ENCODE peak calls at places on chromosomes 16 and 17, in five cellular contexts. M is kidney, D is cardiac fibroblast, O is uterus, N is OCI-LY7. Z is an unnamed sample.

GRCh38 chr17:3647769-3648540 is 11.4 kb downstream of the CTNS start:
- DNase-seq in M (no peak), D (peak), O (peak), N (peak), Z (peak)

GRCh38 chr17:47957591-47958490 is at the start of gene PRR15L:
- DNase-seq in D (no peak), O (no peak), N (no peak), M (peak), Z (no peak)

GRCh38 chr16:14289692-14290340 is 218.7 kb downstream of the MRTFB start:
- DNase-seq in D (peak), O (no peak), M (no peak), N (peak), Z (peak)

GRCh38 chr16:24769806-24770205 is 40.4 kb downstream of the TNRC6A start:
- DNase-seq in D (peak), M (no peak), N (no peak), O (no peak), Z (no peak)

GRCh38 chr17:83152221-83152744 is 72.9 kb downstream of the METRNL start:
- DNase-seq in D (no peak), M (no peak), N (no peak), O (no peak), Z (no peak)

GRCh38 chr16:25045696-25046381 is 30.7 kb upstream of the ARHGAP17 start:
- DNase-seq in M (no peak), O (no peak), N (no peak), D (peak), Z (peak)

GRCh38 chr16:84751947-84752346 is 52.1 kb downstream of the USP10 start:
- DNase-seq in N (no peak), D (peak), O (no peak), M (no peak), Z (peak)

GRCh38 chr17:41836550-41837196 is 641 bp upstream of the NT5C3B start:
- DNase-seq in D (no peak), M (no peak), O (no peak), N (no peak), Z (no peak)

GRCh38 chr16:28822520-28823290 is at the start of gene ATXN2L:
- DNase-seq in N (peak), D (peak), O (peak), M (peak), Z (peak)

GRCh38 chr16:52050418-52050817 is 496.5 kb downstream of the TOX3 start:
- DNase-seq in D (peak), M (no peak), O (no peak), N (no peak), Z (no peak)

GRCh38 chr16:28915181-28915580 is 9.9 kb downstream of the RABEP2 start:
- DNase-seq in N (no peak), O (no peak), M (no peak), D (peak), Z (no peak)

GRCh38 chr16:3112058-3112880 is at the start of gene ZNF205:
- DNase-seq in N (no peak), O (peak), M (peak), D (peak), Z (peak)

GRCh38 chr17:60077672-60078519 is 825 bp downstream of the HEATR6 start:
- DNase-seq in N (peak), O (no peak), D (peak), M (no peak), Z (no peak)

GRCh38 chr17:80358131-80358530 is 56.8 kb upstream of the ENDOV start:
- DNase-seq in N (no peak), D (no peak), M (no peak), O (no peak), Z (no peak)

GRCh38 chr17:42817866-42818265 is 6.2 kb downstream of the BECN1 start:
- DNase-seq in D (peak), N (no peak), M (no peak), O (no peak), Z (no peak)

GRCh38 chr17:74939534-74939933 is 3.8 kb downstream of the OTOP3 start:
- DNase-seq in D (no peak), M (no peak), O (no peak), N (no peak), Z (no peak)

GRCh38 chr17:72392056-72393010 is 271.5 kb downstream of the SOX9 start:
- DNase-seq in M (peak), N (peak), O (no peak), D (peak), Z (peak)

GRCh38 chr17:7883781-7884386 is 4.7 kb upstream of the CHD3 start:
- DNase-seq in M (no peak), D (peak), N (peak), O (no peak), Z (peak)

GRCh38 chr16:19753815-19754643 is 36.0 kb downstream of the IQCK start:
- DNase-seq in O (no peak), D (peak), M (no peak), N (no peak), Z (no peak)

GRCh38 chr16:57624044-57624688 is 4.3 kb upstream of the ADGRG1 start:
- DNase-seq in D (peak), M (peak), N (no peak), O (no peak), Z (no peak)

GRCh38 chr16:2480948-2481347 is 6.0 kb downstream of the TBC1D24 start:
- DNase-seq in M (peak), D (no peak), O (no peak), N (no peak), Z (no peak)

GRCh38 chr17:80045703-80046102 is 9.3 kb downstream of the CCDC40 start:
- DNase-seq in D (no peak), O (no peak), N (no peak), M (no peak), Z (no peak)

GRCh38 chr17:71057938-71058337 is 888.6 kb downstream of the KCNJ2 start:
- DNase-seq in O (no peak), M (no peak), D (no peak), N (no peak), Z (no peak)

GRCh38 chr16:19595043-19595767 is 39.7 kb downstream of the VPS35L start:
- DNase-seq in D (peak), M (no peak), N (no peak), O (peak), Z (no peak)

GRCh38 chr17:57874434-57875108 is 24.7 kb upstream of the MRPS23 start:
- DNase-seq in O (peak), D (peak), M (peak), N (no peak), Z (peak)

GRCh38 chr17:19470529-19471261 is 59.7 kb downstream of the RNF112 start:
- DNase-seq in D (peak), M (peak), O (peak), N (no peak), Z (no peak)

GRCh38 chr17:55292094-55292493 is 27.3 kb downstream of the HLF start:
- DNase-seq in N (no peak), M (no peak), O (no peak), D (no peak), Z (no peak)

GRCh38 chr16:48608452-48608851 is 1.5 kb downstream of the N4BP1 start:
- DNase-seq in D (no peak), O (no peak), M (no peak), N (peak), Z (peak)

GRCh38 chr16:75256059-75256870 is 4.8 kb upstream of the BCAR1 start:
- DNase-seq in M (peak), D (no peak), O (no peak), N (no peak), Z (no peak)

GRCh38 chr17:77456271-77456950 is 315.6 kb downstream of the SEC14L1 start:
- DNase-seq in D (no peak), O (no peak), N (peak), M (no peak), Z (peak)

GRCh38 chr17:80380068-80381061 is 34.6 kb upstream of the ENDOV start:
- DNase-seq in D (no peak), M (no peak), N (no peak), O (no peak), Z (no peak)

GRCh38 chr16:69772560-69773254 is 10.6 kb downstream of the WWP2 start:
- DNase-seq in D (peak), M (no peak), O (no peak), N (no peak), Z (peak)

GRCh38 chr16:1772908-1773702 is at the start of gene MRPS34:
- DNase-seq in M (peak), O (peak), D (peak), N (peak), Z (peak)

GRCh38 chr16:67326472-67327309 is at the start of the genes KCTD19 and LRRC36:
- DNase-seq in O (peak), N (no peak), M (peak), D (no peak), Z (peak)

GRCh38 chr16:1743376-1744337 is 27.7 kb downstream of the NME3 start:
- DNase-seq in N (no peak), D (no peak), M (no peak), O (no peak), Z (no peak)

GRCh38 chr17:28572294-28573099 is 1.2 kb upstream of the PIGS start:
- DNase-seq in N (no peak), M (no peak), O (no peak), D (no peak), Z (no peak)
- H3K4me3 ChIP-seq in N (peak), M (peak), O (peak), D (no peak), Z (peak)

GRCh38 chr16:86610779-86611516 is 32.6 kb downstream of the FOXL1 start:
- DNase-seq in N (no peak), M (no peak), D (no peak), O (no peak), Z (no peak)

GRCh38 chr16:86609661-86610060 is 31.3 kb downstream of the FOXL1 start:
- DNase-seq in N (no peak), D (no peak), M (no peak), O (no peak), Z (no peak)

GRCh38 chr16:86609115-86609514 is 30.8 kb downstream of the FOXL1 start:
- DNase-seq in D (peak), N (no peak), O (no peak), M (no peak), Z (no peak)

GRCh38 chr16:86605950-86606349 is 27.6 kb downstream of the FOXL1 start:
- DNase-seq in D (no peak), O (no peak), N (no peak), M (no peak), Z (no peak)

DNA sequence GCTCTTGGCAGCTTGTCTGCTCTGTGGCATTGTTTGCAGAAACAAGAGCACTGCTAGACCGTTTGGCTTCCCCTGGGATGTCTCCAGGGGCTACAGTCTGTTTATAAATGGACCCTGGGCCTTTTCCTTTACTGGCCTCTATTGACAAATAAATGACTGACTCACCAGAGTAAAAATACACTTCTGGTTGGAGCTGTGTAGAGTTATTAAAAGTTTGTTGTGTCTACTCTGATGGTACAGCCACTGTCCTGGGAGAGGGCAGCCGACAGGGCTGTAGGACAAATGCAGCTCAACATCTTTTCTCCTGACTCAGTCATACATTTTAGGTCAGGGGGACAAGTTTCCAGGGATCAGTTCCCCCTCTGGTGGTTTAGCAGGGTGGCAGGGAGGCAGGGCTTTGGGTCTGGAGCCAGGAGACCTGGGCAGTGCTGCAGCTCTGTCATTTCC is 30.0 kb downstream of the FOXL1 start:
- DNase-seq in O (no peak), M (no peak), N (no peak), D (peak), Z (no peak)
- TF ChIP-seq CTCF in O (no peak), M (no peak), N (no peak), D (peak), Z (no peak)

GRCh38 chr17:50397919-50398285 is 579 bp upstream of the LRRC59 start:
- DNase-seq in N (no peak), O (no peak), D (no peak), M (no peak), Z (no peak)
- H3K4me3 ChIP-seq in N (peak), O (no peak), D (no peak), M (peak), Z (no peak)

DNA sequence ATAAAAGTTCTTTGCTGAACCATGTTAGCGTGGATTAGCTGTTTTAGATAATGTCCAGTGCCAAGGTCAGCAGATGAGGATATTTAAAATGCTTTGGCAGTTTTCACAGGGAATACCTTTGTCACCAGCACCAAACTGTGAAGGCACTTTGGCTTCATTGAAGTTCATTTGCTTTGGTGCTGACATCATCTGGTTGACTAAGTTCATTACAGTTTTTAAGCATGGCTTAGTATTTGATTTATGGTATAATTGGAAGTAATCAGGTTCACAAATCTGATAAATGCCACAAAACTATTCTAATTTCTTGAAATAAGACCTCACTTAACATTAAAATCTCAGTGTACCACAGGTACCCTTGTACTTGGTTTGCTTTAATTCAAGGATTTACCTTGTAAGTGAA is 4.3 kb downstream of the GID4 start:
- DNase-seq in O (no peak), M (no peak), N (peak), D (peak), Z (no peak)
- TF ChIP-seq CTCF in O (no peak), M (peak), N (peak), D (no peak), Z (no peak)

GRCh38 chr17:76453431-76453743 is 435 bp upstream of the UBE2O start:
- DNase-seq in O (no peak), N (no peak), M (no peak), D (no peak), Z (no peak)
- H3K4me3 ChIP-seq in O (no peak), N (peak), M (no peak), D (no peak), Z (peak)

GRCh38 chr16:55398683-55399230 is 74.8 kb downstream of the IRX6 start:
- DNase-seq in M (no peak), N (no peak), O (no peak), D (no peak), Z (no peak)
- TF ChIP-seq CTCF in M (no peak), N (no peak), O (no peak), D (no peak), Z (no peak)

GRCh38 chr17:82062984-82063368 is 2.6 kb downstream of the DUS1L start:
- DNase-seq in O (no peak), N (no peak), M (no peak), D (no peak), Z (no peak)

GRCh38 chr17:82062076-82062983 is 3.3 kb downstream of the DUS1L start:
- DNase-seq in O (no peak), N (no peak), M (no peak), D (no peak), Z (no peak)

GRCh38 chr17:82065193-82065637 is 389 bp downstream of the DUS1L start:
- DNase-seq in D (no peak), O (no peak), N (no peak), M (no peak), Z (peak)

GRCh38 chr17:82064433-82065192 is 991 bp downstream of the DUS1L start:
- DNase-seq in M (no peak), D (no peak), N (peak), O (no peak), Z (peak)

DNA sequence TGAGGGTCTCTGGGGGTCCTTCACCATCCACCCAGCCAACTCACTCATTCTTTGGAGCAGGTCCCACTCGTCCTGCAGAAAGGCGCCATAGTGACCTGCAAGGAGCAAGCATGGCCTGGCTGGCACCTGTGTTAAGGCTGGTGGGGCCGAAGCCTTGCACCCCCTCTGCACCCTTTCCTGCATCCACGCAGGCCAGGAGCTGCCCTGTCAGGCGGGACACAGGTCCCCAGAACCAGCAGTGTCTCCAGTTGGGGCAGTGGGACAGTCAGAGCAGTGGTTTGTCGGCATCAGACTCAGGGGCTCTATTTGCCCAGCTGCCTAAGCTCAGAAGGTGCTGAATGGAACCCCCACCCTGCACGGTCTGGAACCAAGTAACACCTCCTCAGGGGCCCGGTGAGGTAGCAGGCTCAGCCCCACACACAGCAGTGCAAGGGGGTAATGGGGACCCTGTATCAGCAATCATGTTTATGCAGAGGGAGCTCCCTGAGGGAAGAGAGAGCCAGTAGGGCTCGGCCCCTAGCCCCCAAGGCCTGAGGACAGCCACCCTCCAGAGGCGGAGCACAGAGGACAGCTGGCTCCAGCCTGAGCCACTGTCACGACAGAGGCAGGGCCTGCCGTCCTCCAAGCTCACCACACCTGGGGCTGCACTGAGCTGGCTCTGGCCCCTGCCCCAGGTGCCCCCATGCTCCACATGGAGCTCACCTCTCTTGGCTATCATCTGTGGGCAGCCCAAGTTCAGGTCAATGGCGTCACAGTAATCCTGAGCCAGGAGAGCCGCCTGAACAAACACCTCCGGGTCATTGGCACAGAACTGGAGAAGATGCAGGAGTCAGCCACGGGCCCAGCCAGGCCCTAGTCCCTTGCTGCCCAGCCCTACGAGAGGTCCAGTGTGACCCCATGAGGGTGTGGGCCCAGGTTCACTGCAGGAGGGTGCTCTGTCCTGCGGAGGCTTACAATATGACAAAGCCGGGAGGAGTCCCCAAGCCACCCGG is 1.9 kb downstream of the DUS1L start:
- DNase-seq in N (no peak), D (no peak), O (no peak), M (no peak), Z (no peak)
- H3K4me3 ChIP-seq in N (peak), D (peak), O (no peak), M (no peak), Z (no peak)

GRCh38 chr17:28720247-28720996 is 637 bp downstream of the RPL23A start:
- DNase-seq in O (no peak), N (peak), D (peak), M (no peak), Z (peak)
- TF ChIP-seq CTCF in O (no peak), N (peak), D (peak), M (no peak), Z (no peak)